ENCODE peak calls at places on chromosomes 13 and 19, in six cellular contexts. X is naive thymus-derived CD4-positive, alpha-beta T cell; U is HAP-1; H is Panc1; Y is psoas muscle; W is testis. N is an unnamed sample. For H3K27me3, the result is how much of the 10 kb centered on the place peaks cover.

GRCh38 chr19:3062165-3063105 is at the start of gene TLE5:
- DNase-seq in H (no peak), U (peak), W (peak), Y (peak), X (peak), N (peak)

GRCh38 chr13:51364404-51365008 is 25.0 kb downstream of the SERPINE3 start:
- DNase-seq in U (no peak), X (no peak), H (no peak), W (no peak), Y (no peak), N (no peak)

GRCh38 chr19:49637865-49638350 is 2.0 kb downstream of the RRAS start:
- DNase-seq in W (peak), H (no peak), X (no peak), Y (peak), U (peak), N (peak)

GRCh38 chr19:22426901-22427300 is 4.8 kb upstream of the ZNF98 start:
- DNase-seq in W (no peak), U (no peak), Y (no peak), H (no peak), X (no peak), N (no peak)

GRCh38 chr19:38851622-38852230 is 1.9 kb upstream of the HNRNPL start:
- DNase-seq in U (peak), X (peak), Y (peak), W (peak), H (peak), N (peak)

GRCh38 chr13:29855009-29855408 is 4.6 kb upstream of the UBL3 start:
- DNase-seq in Y (no peak), W (no peak), U (no peak), X (no peak), H (no peak), N (no peak)

GRCh38 chr19:58054792-58055482 is 4.1 kb upstream of the ZNF135 start:
- DNase-seq in Y (no peak), X (no peak), U (no peak), W (peak), H (no peak), N (no peak)

GRCh38 chr19:4744451-4745170 is 21.0 kb upstream of the DPP9 start:
- DNase-seq in H (no peak), U (no peak), W (peak), Y (no peak), X (no peak), N (peak)

GRCh38 chr19:54208784-54209057 is 8.1 kb downstream of the RPS9 start:
- DNase-seq in Y (no peak), H (no peak), U (no peak), X (no peak), W (no peak), N (no peak)

GRCh38 chr19:18399008-18399407 is 1.6 kb upstream of the LRRC25 start:
- DNase-seq in Y (no peak), U (no peak), W (peak), H (no peak), X (no peak), N (peak)

GRCh38 chr13:100630564-100630963 is 42.0 kb upstream of the GGACT start:
- DNase-seq in H (no peak), W (no peak), X (no peak), U (peak), Y (no peak), N (no peak)

GRCh38 chr13:92549275-92549674 is 677.3 kb upstream of the GPC6 start:
- DNase-seq in Y (no peak), X (no peak), W (no peak), U (no peak), H (no peak), N (no peak)

GRCh38 chr13:92547256-92547655 is 679.4 kb upstream of the GPC6 start:
- DNase-seq in W (no peak), U (no peak), X (no peak), H (no peak), Y (no peak), N (no peak)
- H3K27me3 ChIP-seq in W (under half), U (under half), X (under half), H (under half), Y (under half), N (under half)

GRCh38 chr19:383922-384800 is 24.8 kb downstream of the C2CD4C start:
- DNase-seq in W (no peak), X (no peak), H (no peak), U (no peak), Y (no peak), N (peak)
- H3K27me3 ChIP-seq in W (under half), X (under half), H (under half), U (under half), Y (under half), N (under half)

DNA sequence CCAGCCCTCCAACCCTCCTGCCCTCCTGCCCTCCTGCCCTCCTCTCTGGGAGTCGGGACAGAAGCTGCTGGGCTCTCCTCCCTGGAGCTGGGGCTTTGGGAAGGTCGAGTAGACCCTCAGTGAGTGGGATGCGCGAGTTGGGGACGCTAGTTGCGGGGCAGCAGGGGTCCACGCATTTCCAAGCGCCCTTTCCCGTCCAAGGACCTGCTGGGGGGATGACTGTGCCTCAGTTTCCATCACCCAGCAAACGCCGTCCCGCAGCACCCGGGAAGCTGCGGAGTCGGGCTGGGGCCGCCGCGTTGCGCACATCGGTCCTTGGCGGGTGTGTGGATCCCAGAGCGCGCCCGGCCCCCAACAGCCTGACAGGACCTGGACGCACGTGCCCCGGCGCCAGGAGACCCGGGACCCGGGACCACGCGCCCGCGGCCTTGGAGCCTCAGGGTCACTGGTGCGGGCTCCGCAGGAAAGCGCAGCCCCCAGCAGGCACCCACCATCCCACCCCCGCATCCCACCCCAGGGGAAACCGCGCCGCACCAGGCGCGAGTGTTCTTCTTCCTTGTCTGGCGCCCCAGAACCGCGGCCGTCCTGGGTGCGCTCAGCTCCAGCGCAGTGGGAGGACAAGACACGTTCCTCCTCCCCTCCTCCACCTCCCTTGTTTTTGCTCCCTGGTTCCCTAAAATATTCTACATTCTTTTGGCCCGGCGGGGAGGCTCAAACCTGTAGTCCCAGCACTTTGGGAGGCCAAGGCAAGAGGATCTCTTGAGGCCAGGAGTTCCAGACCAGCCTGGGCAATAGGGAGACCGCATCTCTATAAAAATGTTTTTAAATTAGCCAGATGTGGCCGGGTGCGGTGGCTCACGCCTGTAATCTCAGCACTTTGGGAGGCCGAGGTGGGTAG is 9.2 kb downstream of the ONECUT3 start:
- DNase-seq in X (no peak), W (no peak), H (no peak), Y (no peak), U (no peak), N (no peak)
- H3K27me3 ChIP-seq in X (under half), W (under half), H (under half), Y (half or more), U (half or more), N (half or more)

DNA sequence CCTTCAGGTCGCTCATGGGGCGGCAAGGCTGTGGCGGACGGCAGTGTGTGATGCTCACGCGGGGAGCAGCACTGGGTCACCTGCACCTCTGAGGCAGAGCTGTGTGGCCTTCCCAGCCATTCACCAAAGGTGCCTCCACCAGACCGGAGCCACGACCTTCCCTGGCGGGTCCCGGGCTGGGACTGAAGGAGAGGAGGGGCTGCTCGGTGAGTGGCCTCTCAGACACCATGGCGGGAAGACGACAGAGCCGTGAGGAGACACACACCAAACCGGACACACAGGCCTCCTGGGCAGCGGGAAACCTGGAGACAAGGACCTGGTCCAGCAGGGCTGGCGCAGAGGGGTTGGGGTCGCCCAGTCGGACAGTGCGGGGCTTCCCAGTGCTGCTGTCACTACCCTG is 7.5 kb downstream of the MCF2L start:
- DNase-seq in H (no peak), W (no peak), U (no peak), X (no peak), Y (no peak), N (no peak)
- H3K27me3 ChIP-seq in H (under half), W (under half), U (under half), X (under half), Y (under half), N (under half)

GRCh38 chr13:112115403-112116091 is 48.6 kb downstream of the SOX1 start:
- DNase-seq in U (no peak), X (no peak), Y (no peak), W (no peak), H (no peak), N (no peak)
- H3K27me3 ChIP-seq in U (under half), X (under half), Y (under half), W (under half), H (under half), N (under half)

DNA sequence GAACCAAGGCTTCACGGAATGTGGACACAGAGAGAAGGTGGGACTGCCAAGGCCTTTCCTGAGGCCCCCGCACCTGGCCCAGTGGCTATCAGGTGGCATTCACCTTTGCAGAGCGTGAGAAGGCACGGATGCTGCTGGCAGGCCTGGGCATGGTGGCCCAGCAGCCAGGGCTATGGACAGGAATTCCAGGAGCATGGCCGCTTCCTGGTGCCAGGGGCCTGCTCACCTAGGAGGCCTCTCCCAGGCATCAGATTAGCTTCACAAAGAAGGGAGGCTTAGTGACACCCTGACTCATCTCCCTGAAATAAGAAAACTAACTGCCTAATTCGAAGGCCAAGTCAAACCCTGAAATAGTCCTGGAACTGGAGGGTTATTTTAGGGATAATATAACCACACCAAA is 155.8 kb downstream of the TEX29 start:
- DNase-seq in U (no peak), Y (no peak), X (no peak), H (no peak), W (no peak), N (no peak)
- H3K27me3 ChIP-seq in U (under half), Y (under half), X (under half), H (under half), W (under half), N (under half)

GRCh38 chr19:13010038-13010991 is 15.0 kb downstream of the NFIX start:
- DNase-seq in X (no peak), H (no peak), W (peak), Y (peak), U (no peak), N (no peak)
- H3K27me3 ChIP-seq in X (under half), H (under half), W (under half), Y (under half), U (under half), N (under half)

GRCh38 chr13:77535448-77535847 is at the start of gene SCEL:
- DNase-seq in W (no peak), U (no peak), H (no peak), Y (no peak), X (no peak), N (no peak)

GRCh38 chr13:77537302-77537919 is 1.9 kb downstream of the SCEL start:
- DNase-seq in U (no peak), W (no peak), Y (no peak), X (no peak), H (no peak), N (no peak)

GRCh38 chr13:77532983-77533382 is 2.5 kb upstream of the SCEL start:
- DNase-seq in U (no peak), H (no peak), X (no peak), Y (no peak), W (no peak), N (no peak)

GRCh38 chr13:77533875-77534788 is 1.4 kb upstream of the SCEL start:
- DNase-seq in U (no peak), X (no peak), W (no peak), H (no peak), Y (no peak), N (no peak)

DNA sequence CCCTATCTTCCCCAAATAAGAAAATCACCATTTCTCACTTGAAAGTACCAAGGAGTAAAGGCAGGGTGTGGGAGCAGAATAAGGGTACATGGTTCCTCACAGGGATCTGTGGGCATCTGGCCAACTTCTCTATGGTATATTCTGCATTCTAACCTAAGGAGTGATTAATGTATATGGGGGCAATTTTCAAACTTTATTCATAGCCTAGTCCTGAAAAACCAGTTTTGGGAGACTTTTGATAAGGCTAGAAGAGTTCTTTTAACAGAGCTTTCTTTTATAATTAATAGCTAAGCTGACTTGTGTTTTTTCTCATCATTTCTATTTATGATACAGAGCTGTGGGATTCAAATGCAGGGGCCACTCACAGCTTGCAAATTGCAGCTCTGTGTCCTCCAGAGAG is 852 bp downstream of the SCEL start:
- DNase-seq in H (no peak), W (no peak), Y (no peak), U (no peak), X (no peak), N (no peak)
- H3K27me3 ChIP-seq in H (under half), W (under half), Y (under half), U (under half), X (under half), N (under half)

GRCh38 chr19:41515054-41515652 is 60.8 kb upstream of the CEACAM21 start:
- DNase-seq in U (no peak), Y (no peak), X (no peak), H (no peak), W (no peak), N (no peak)

GRCh38 chr19:41521860-41522555 is 54.0 kb upstream of the CEACAM21 start:
- DNase-seq in U (no peak), W (no peak), Y (no peak), X (peak), H (no peak), N (no peak)

GRCh38 chr19:41518141-41518540 is 57.8 kb upstream of the CEACAM21 start:
- DNase-seq in X (no peak), U (no peak), W (no peak), H (no peak), Y (no peak), N (no peak)
- H3K27me3 ChIP-seq in X (under half), U (half or more), W (under half), H (under half), Y (half or more), N (half or more)

DNA sequence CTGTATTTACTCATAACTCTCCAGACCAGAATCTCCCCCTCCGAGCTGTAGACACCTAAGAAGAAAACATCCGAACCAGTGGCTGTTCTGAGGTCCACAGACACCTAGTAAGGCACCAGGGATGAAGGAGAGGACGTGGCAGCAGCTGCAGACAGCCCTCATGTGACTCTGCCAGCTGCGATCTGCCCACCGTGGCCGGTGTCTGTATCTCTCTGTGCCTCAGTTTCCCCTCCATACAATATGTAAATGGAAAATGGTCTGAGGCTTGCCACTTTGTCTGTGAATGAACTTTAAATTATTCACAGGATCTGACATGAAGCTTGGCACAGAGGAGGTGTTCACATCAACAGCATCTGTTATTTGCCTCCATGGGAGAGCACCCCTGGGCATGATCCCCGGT is 2.4 kb downstream of the CEACAM4 start:
- DNase-seq in H (no peak), W (no peak), Y (no peak), X (no peak), U (no peak), N (no peak)
- H3K27me3 ChIP-seq in H (under half), W (under half), Y (under half), X (under half), U (under half), N (under half)

N was measured in adrenal gland.